ENCODE peak calls at places on chromosome 13, in eight cellular contexts. G is K562, T is A549, C is HCT116, U is H1, X is GM12878, W is HepG2, K is endothelial cell of umbilical vein. I is an unnamed sample.

GRCh38 chr13:114129649-114130062 is 2.8 kb downstream of the RASA3 start:
- DNase-seq in G (no peak), T (no peak), C (no peak), U (no peak), X (no peak), W (no peak), K (peak), I (peak)

GRCh38 chr13:96984061-96984508 is 10.2 kb downstream of the OXGR1 start:
- DNase-seq in G (no peak), T (no peak), C (no peak), U (no peak), X (peak), W (no peak), K (peak), I (no peak)

GRCh38 chr13:46184277-46184699 is 2.3 kb upstream of the LCP1 start:
- DNase-seq in G (peak), T (peak), C (peak), U (peak), X (no peak), W (peak), K (peak), I (peak)

GRCh38 chr13:66689628-66690027 is 540.5 kb downstream of the PCDH9 start:
- DNase-seq in G (no peak), T (peak), C (no peak), U (no peak), X (no peak), W (no peak), K (peak), I (no peak)

GRCh38 chr13:113275387-113275786 is 21.7 kb upstream of the LAMP1 start:
- DNase-seq in G (peak), T (peak), C (peak), U (no peak), X (no peak), W (peak), K (peak), I (peak)

GRCh38 chr13:41694902-41695301 is 237.6 kb downstream of the RGCC start:
- DNase-seq in G (no peak), T (peak), C (peak), U (no peak), X (peak), W (no peak), K (peak), I (peak)

GRCh38 chr13:77565635-77566034 is 30.1 kb downstream of the SCEL start:
- DNase-seq in G (peak), T (peak), C (peak), U (no peak), X (no peak), W (peak), K (peak), I (peak)

GRCh38 chr13:76928456-76928855 is 19.9 kb upstream of the ACOD1 start:
- DNase-seq in G (no peak), T (no peak), C (no peak), U (no peak), X (no peak), W (no peak), K (no peak), I (no peak)

GRCh38 chr13:109093988-109094387 is 464.6 kb downstream of the MYO16 start:
- DNase-seq in G (no peak), T (no peak), C (no peak), U (no peak), X (no peak), W (no peak), K (no peak), I (peak)

GRCh38 chr13:76792680-76793334 is 93.4 kb downstream of the KCTD12 start:
- DNase-seq in G (no peak), T (no peak), C (no peak), U (no peak), X (no peak), W (no peak), K (peak), I (no peak)

GRCh38 chr13:48304132-48304876 is 753 bp downstream of the RB1 start:
- DNase-seq in G (peak), T (peak), C (no peak), U (no peak), X (peak), W (peak), K (peak), I (peak)

GRCh38 chr13:21234537-21234936 is 58.1 kb downstream of the MRPL57 start:
- DNase-seq in G (no peak), T (no peak), C (no peak), U (no peak), X (no peak), W (peak), K (no peak), I (no peak)

GRCh38 chr13:51765142-51765515 is 38.8 kb downstream of the DHRS12 start:
- DNase-seq in G (no peak), T (no peak), C (no peak), U (no peak), X (no peak), W (no peak), K (no peak), I (no peak)

GRCh38 chr13:51271528-51272070 is 49.4 kb downstream of the FAM124A start:
- DNase-seq in G (no peak), T (no peak), C (no peak), U (no peak), X (no peak), W (no peak), K (no peak), I (no peak)

GRCh38 chr13:50123862-50124535 is 108.8 kb downstream of the KCNRG start:
- DNase-seq in G (peak), T (peak), C (peak), U (peak), X (no peak), W (peak), K (peak), I (peak)

GRCh38 chr13:113742000-113742441 is 17.0 kb upstream of the TMEM255B start:
- DNase-seq in G (peak), T (peak), C (peak), U (no peak), X (no peak), W (peak), K (no peak), I (peak)

GRCh38 chr13:97321101-97321500 is 99.0 kb downstream of the MBNL2 start:
- DNase-seq in G (peak), T (no peak), C (no peak), U (no peak), X (no peak), W (no peak), K (no peak), I (no peak)

GRCh38 chr13:102710261-102710679 is 15.4 kb upstream of the METTL21C start:
- DNase-seq in G (no peak), T (no peak), C (no peak), U (no peak), X (no peak), W (no peak), K (no peak), I (no peak)

GRCh38 chr13:86554066-86554465 is 754.8 kb upstream of the SLITRK6 start:
- DNase-seq in G (no peak), T (no peak), C (no peak), U (no peak), X (no peak), W (no peak), K (no peak), I (peak)

GRCh38 chr13:53052675-53053074 is 24.1 kb downstream of the OLFM4 start:
- DNase-seq in G (no peak), T (no peak), C (no peak), U (no peak), X (no peak), W (no peak), K (peak), I (no peak)

GRCh38 chr13:46909037-46909436 is 12.2 kb upstream of the HTR2A start:
- DNase-seq in G (no peak), T (no peak), C (no peak), U (no peak), X (no peak), W (no peak), K (no peak), I (no peak)

GRCh38 chr13:109271991-109272454 is 514.4 kb downstream of the IRS2 start:
- DNase-seq in G (no peak), T (peak), C (peak), U (no peak), X (no peak), W (no peak), K (no peak), I (no peak)

GRCh38 chr13:79867248-79867647 is 386.3 kb downstream of the NDFIP2 start:
- DNase-seq in G (no peak), T (no peak), C (no peak), U (no peak), X (no peak), W (no peak), K (no peak), I (peak)

GRCh38 chr13:37715606-37716015 is 117.0 kb upstream of the POSTN start:
- DNase-seq in G (no peak), T (peak), C (no peak), U (no peak), X (no peak), W (no peak), K (peak), I (peak)

GRCh38 chr13:44355643-44356042 is 18.0 kb upstream of the SERP2 start:
- DNase-seq in G (no peak), T (no peak), C (no peak), U (no peak), X (no peak), W (no peak), K (peak), I (no peak)

GRCh38 chr13:31625115-31625514 is 114.2 kb upstream of the RXFP2 start:
- DNase-seq in G (no peak), T (no peak), C (no peak), U (no peak), X (no peak), W (no peak), K (peak), I (no peak)

GRCh38 chr13:62473944-62474237 is 1058.2 kb upstream of the PCDH20 start:
- DNase-seq in G (no peak), T (no peak), C (no peak), U (no peak), X (no peak), W (no peak), K (no peak), I (no peak)

GRCh38 chr13:52319876-52320275 is 86.1 kb downstream of the THSD1 start:
- DNase-seq in G (no peak), T (no peak), C (no peak), U (no peak), X (no peak), W (no peak), K (no peak), I (peak)

GRCh38 chr13:33271759-33272158 is 13.8 kb downstream of the STARD13 start:
- DNase-seq in G (no peak), T (no peak), C (no peak), U (no peak), X (no peak), W (no peak), K (no peak), I (no peak)

GRCh38 chr13:96958286-96958891 is 35.9 kb downstream of the OXGR1 start:
- DNase-seq in G (peak), T (peak), C (no peak), U (no peak), X (no peak), W (peak), K (peak), I (peak)

GRCh38 chr13:50613356-50613831 is 230.1 kb downstream of the DLEU7 start:
- DNase-seq in G (peak), T (no peak), C (no peak), U (no peak), X (no peak), W (no peak), K (no peak), I (no peak)

GRCh38 chr13:79340490-79340889 is 65.6 kb downstream of the RBM26 start:
- DNase-seq in G (no peak), T (no peak), C (no peak), U (no peak), X (no peak), W (no peak), K (no peak), I (no peak)

GRCh38 chr13:45105895-45106294 is 14.4 kb upstream of the GTF2F2 start:
- DNase-seq in G (no peak), T (no peak), C (no peak), U (no peak), X (no peak), W (no peak), K (no peak), I (no peak)

GRCh38 chr13:105365831-105366230 is 1169.6 kb downstream of the EFNB2 start:
- DNase-seq in G (no peak), T (no peak), C (no peak), U (no peak), X (no peak), W (no peak), K (no peak), I (peak)

GRCh38 chr13:35956074-35956473 is 175.1 kb downstream of the DCLK1 start:
- DNase-seq in G (no peak), T (no peak), C (no peak), U (no peak), X (no peak), W (no peak), K (no peak), I (no peak)

GRCh38 chr13:32135655-32136054 is 104.1 kb downstream of the FRY start:
- DNase-seq in G (no peak), T (no peak), C (no peak), U (no peak), X (no peak), W (no peak), K (no peak), I (no peak)

GRCh38 chr13:50796463-50796862 is 47.0 kb downstream of the DLEU7 start:
- DNase-seq in G (no peak), T (peak), C (no peak), U (no peak), X (no peak), W (no peak), K (no peak), I (no peak)

GRCh38 chr13:41273806-41274441 is 10.5 kb upstream of the MTRF1 start:
- DNase-seq in G (no peak), T (peak), C (no peak), U (no peak), X (no peak), W (no peak), K (no peak), I (no peak)

GRCh38 chr13:33310245-33311038 is 24.9 kb upstream of the STARD13 start:
- DNase-seq in G (no peak), T (no peak), C (no peak), U (no peak), X (no peak), W (no peak), K (no peak), I (no peak)

GRCh38 chr13:37481005-37481857 is 117.3 kb downstream of the POSTN start:
- DNase-seq in G (no peak), T (no peak), C (no peak), U (no peak), X (no peak), W (no peak), K (no peak), I (no peak)

DNA sequence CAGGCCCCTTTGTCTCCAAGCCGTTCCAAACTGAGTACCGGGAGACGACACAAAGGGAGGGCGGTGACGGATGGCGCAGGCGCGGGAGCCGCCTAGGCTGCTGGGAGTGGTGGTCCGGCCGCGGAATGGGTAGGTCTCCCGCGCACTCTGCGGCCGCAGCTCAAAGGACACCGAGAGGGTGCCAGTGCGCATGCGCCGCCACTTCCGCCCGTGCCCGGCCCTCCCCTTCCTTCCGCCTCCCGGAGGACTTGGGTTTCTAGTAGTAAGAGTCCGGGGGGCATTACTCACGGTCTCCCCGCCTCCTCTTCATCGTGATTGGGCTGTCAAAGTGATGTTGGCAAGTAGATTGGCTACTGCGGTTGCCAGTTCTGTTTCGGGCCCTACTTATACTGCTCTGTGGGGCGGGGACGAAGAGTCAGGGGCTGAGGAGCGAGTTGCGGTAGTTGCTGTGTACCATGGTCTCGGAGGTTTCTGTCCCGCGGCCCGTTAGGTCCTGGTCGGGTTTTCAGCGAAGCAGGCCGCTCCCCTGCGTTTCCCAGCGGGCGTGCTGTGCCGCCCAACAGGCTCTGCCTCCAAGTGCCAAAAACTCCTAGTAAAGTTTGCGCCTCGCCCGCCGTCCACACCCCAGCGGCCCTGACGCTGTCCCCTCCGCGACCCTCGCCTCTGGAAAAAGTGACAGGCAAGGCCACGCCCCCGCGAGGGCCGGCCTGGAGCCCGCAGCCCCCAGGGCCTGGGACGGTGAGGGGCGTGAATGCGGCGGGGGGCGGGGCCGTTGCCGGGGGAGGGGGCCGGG is 455 bp upstream of the ING1 start:
- DNase-seq in G (peak), T (peak), C (peak), U (peak), X (peak), W (peak), K (peak), I (peak)
- TF ChIP-seq POLR2A in G (peak), T (peak), C (peak), U (no peak), X (peak), W (no peak), K (peak), I (peak)

GRCh38 chr13:75251188-75251587 is 230.8 kb downstream of the TBC1D4 start:
- DNase-seq in G (no peak), T (no peak), C (no peak), U (no peak), X (no peak), W (no peak), K (no peak), I (no peak)

GRCh38 chr13:75255653-75256052 is 226.3 kb downstream of the TBC1D4 start:
- DNase-seq in G (no peak), T (no peak), C (no peak), U (no peak), X (no peak), W (no peak), K (no peak), I (no peak)

GRCh38 chr13:75255159-75255558 is 226.8 kb downstream of the TBC1D4 start:
- DNase-seq in G (no peak), T (no peak), C (no peak), U (no peak), X (no peak), W (no peak), K (no peak), I (no peak)

GRCh38 chr13:75250526-75251183 is 231.3 kb downstream of the TBC1D4 start:
- DNase-seq in G (no peak), T (no peak), C (no peak), U (no peak), X (no peak), W (no peak), K (peak), I (no peak)
- TF ChIP-seq MAX in G (no peak), T (no peak), C (no peak), U (no peak), X (no peak), W (no peak), K (no peak), I (no peak)

GRCh38 chr13:91909617-91910016 is 511.2 kb downstream of the GPC5 start:
- DNase-seq in G (no peak), T (no peak), C (no peak), U (no peak), X (no peak), W (no peak), K (no peak), I (no peak)
- TF ChIP-seq POLR2A in G (no peak), T (no peak), C (no peak), U (no peak), X (no peak), W (no peak), K (no peak), I (no peak)

GRCh38 chr13:91719033-91719432 is 320.6 kb downstream of the GPC5 start:
- DNase-seq in G (no peak), T (peak), C (no peak), U (no peak), X (no peak), W (no peak), K (peak), I (peak)
- TF ChIP-seq MAX in G (no peak), T (no peak), C (no peak), U (no peak), X (no peak), W (no peak), K (no peak), I (peak)

DNA sequence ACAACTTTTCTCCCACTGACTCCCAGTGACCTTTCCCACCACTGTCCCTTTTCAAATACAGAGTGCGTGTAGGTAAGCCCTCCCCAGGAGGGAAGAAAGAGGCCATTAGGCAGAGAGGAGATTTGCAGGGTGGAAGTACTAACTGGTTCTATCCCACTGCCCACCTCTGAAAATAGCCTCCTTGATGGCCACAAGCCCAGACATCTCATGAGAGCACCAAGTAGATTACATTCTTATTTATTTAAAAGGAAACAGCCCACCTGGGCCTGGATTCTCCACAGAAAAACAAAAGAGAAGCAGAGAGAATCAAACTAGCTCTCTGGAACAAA is 445.3 kb downstream of the FOXO1 start:
- DNase-seq in G (no peak), T (no peak), C (no peak), U (no peak), X (no peak), W (no peak), K (no peak), I (no peak)
- TF ChIP-seq POLR2A in G (no peak), T (no peak), C (no peak), U (no peak), X (no peak), W (no peak), K (no peak), I (no peak)

GRCh38 chr13:112165712-112166111 is 98.8 kb downstream of the SOX1 start:
- DNase-seq in G (no peak), T (no peak), C (no peak), U (no peak), X (no peak), W (no peak), K (no peak), I (no peak)
- TF ChIP-seq MAX in G (no peak), T (no peak), C (no peak), U (no peak), X (no peak), W (no peak), K (no peak), I (no peak)

DNA sequence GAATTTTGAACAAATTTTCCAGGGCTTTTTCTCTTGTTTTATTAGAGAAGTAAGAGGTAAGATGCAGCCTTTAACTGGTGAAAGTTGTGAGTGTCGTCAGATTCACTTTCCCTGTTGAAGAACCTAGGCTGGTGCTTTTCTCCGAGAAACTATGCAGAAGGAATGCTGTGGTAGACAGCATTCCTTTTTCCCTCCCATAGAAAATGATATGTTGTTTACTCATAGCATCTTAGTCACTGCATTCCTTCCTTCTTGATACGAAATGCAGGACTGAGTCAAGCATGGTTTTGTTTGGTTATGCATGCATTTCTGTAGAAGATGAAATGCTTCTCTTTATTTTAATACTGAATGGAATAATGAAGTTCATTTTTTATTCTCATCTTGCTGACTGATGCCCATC is 3.4 kb downstream of the ITGBL1 start:
- DNase-seq in G (no peak), T (peak), C (no peak), U (no peak), X (no peak), W (no peak), K (peak), I (no peak)
- TF ChIP-seq POLR2A in G (no peak), T (no peak), C (no peak), U (no peak), X (no peak), W (no peak), K (no peak), I (no peak)

DNA sequence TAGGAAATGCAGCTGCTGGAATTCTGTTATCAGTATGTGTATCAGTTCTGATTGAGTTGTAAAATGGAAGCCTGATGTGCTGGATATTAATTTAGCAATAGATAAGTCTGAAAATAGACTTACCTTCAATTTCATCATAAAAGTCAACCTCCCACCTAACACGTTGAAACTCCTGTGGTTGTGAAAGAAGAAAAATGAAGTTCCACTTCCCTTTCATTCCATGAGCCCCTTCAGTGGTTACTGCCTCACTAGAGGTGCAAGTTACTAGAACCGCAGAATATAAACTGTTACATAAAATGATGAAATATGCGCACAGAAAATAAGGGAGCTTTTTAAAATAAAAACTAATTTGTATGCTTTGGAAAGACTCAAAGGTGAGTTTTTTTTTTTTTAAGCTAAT is 249.2 kb downstream of the SHISA2 start:
- DNase-seq in G (no peak), T (no peak), C (no peak), U (no peak), X (no peak), W (no peak), K (no peak), I (peak)
- TF ChIP-seq MAX in G (no peak), T (no peak), C (no peak), U (no peak), X (no peak), W (no peak), K (no peak), I (no peak)